ENCODE peak calls at places on chromosomes 13 and 19, in ten cellular contexts. N is endothelial cell of umbilical vein, H is adrenal gland, W is coronary artery, A is mucosa of descending colon, B is choroid plexus epithelial cell, S is keratinocyte, D is GM23338, M is Peyer's patch, G is bronchial epithelial cell. P is an unnamed sample.

GRCh38 chr19:56253737-56254136 is 18.8 kb upstream of the EDDM13 start:
- DNase-seq in N (peak; percentile 58), H (no peak), W (no peak), A (no peak), B (peak; percentile 82), S (peak; percentile 17), D (peak; percentile 46), M (no peak), G (peak; percentile 57), P (no peak)

GRCh38 chr13:40336228-40337221 is 329.9 kb downstream of the FOXO1 start:
- DNase-seq in N (no peak), H (no peak), W (no peak), A (no peak), B (no peak), S (no peak), D (no peak), M (no peak), G (no peak), P (peak; percentile 72)

GRCh38 chr19:50512999-50513745 is 541 bp downstream of the ASPDH start:
- DNase-seq in N (no peak), H (no peak), W (no peak), A (peak; percentile 35), B (no peak), S (no peak), D (no peak), M (no peak), G (no peak), P (no peak)

GRCh38 chr19:47378246-47378645 is 29.1 kb downstream of the DHX34 start:
- DNase-seq in N (no peak), H (no peak), W (no peak), A (no peak), B (no peak), S (no peak), D (no peak), M (no peak), G (no peak), P (no peak)

GRCh38 chr13:104106705-104107393 is 1040.6 kb upstream of the SLC10A2 start:
- DNase-seq in N (peak; percentile 91), H (no peak), W (no peak), A (no peak), B (peak; percentile 64), S (no peak), D (peak; percentile 28), M (no peak), G (peak; percentile 89), P (peak; percentile 22)

GRCh38 chr13:110136660-110137585 is 170.0 kb downstream of the COL4A1 start:
- DNase-seq in N (no peak), H (no peak), W (peak; percentile 73), A (no peak), B (no peak), S (no peak), D (peak; percentile 48), M (no peak), G (no peak), P (no peak)

GRCh38 chr13:43113603-43114002 is 90.2 kb downstream of the DNAJC15 start:
- DNase-seq in N (no peak), H (no peak), W (no peak), A (no peak), B (peak; percentile 23), S (no peak), D (no peak), M (no peak), G (no peak), P (no peak)

GRCh38 chr19:39264306-39265290 is 3.6 kb upstream of the IFNL2 start:
- DNase-seq in N (no peak), H (no peak), W (no peak), A (no peak), B (no peak), S (no peak), D (peak; percentile 67), M (peak; percentile 13), G (no peak), P (no peak)

GRCh38 chr19:35150445-35150844 is 4.1 kb upstream of the FXYD5 start:
- DNase-seq in N (no peak), H (no peak), W (no peak), A (no peak), B (no peak), S (no peak), D (no peak), M (no peak), G (no peak), P (no peak)

GRCh38 chr13:45280751-45281634 is 60.0 kb downstream of the TPT1 start:
- DNase-seq in N (peak; percentile 79), H (peak; percentile 89), W (no peak), A (peak; percentile 60), B (peak; percentile 88), S (peak; percentile 28), D (peak; percentile 77), M (no peak), G (peak; percentile 83), P (peak; percentile 79)

GRCh38 chr19:15123900-15124299 is 16.7 kb downstream of the SYDE1 start:
- DNase-seq in N (no peak), H (peak; percentile 94), W (peak; percentile 81), A (no peak), B (no peak), S (no peak), D (no peak), M (no peak), G (no peak), P (peak; percentile 78)
- H3K4me3 ChIP-seq in N (no peak overlapping the region), H (peak overlapping the region; percentile 62), W (peak overlapping the region; percentile 90), A (no peak overlapping the region), B (no peak overlapping the region), S (no peak overlapping the region), D (peak overlapping the region; percentile 85), M (peak overlapping the region; percentile 88), G (no peak overlapping the region), P (no peak overlapping the region)

GRCh38 chr19:17266026-17266425 is 1.2 kb upstream of the BABAM1 start:
- DNase-seq in N (no peak), H (no peak), W (no peak), A (no peak), B (no peak), S (no peak), D (no peak), M (no peak), G (no peak), P (no peak)

GRCh38 chr19:17262557-17262956 is 2.0 kb downstream of the USHBP1 start:
- DNase-seq in N (no peak), H (no peak), W (no peak), A (no peak), B (no peak), S (no peak), D (no peak), M (no peak), G (no peak), P (no peak)

GRCh38 chr19:17263712-17264640 is 569 bp downstream of the USHBP1 start:
- DNase-seq in N (no peak), H (no peak), W (no peak), A (no peak), B (no peak), S (no peak), D (no peak), M (no peak), G (no peak), P (no peak)

GRCh38 chr19:17266589-17266974 is 661 bp upstream of the BABAM1 start:
- DNase-seq in N (no peak), H (no peak), W (no peak), A (no peak), B (no peak), S (no peak), D (peak; percentile 38), M (no peak), G (no peak), P (no peak)

DNA sequence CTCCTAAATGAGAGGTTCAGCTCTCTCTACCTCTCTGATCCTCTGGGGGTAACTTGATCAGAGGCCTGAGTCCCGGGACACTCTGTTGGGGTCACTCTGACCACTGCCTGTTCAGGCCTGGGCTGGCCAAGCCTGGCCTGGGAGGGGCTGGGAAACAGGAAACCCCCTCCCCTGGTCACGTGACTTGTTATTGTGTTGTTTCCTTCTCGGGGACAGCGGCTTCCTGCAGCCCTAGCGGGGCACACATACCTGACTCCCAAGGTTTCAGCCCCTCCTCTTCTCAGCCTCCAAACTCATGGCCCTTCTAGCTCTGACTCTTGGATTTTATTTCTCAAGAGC is at the start of gene USHBP1:
- DNase-seq in N (peak; percentile 86), H (peak; percentile 74), W (no peak), A (no peak), B (no peak), S (no peak), D (peak; percentile 93), M (peak; percentile 18), G (no peak), P (no peak)
- H3K4me3 ChIP-seq in N (peak within 1 kb of the TSS; percentile 9), H (peak within 1 kb of the TSS; percentile 44), W (peak within 1 kb of the TSS; percentile 58), A (no peak within 1 kb of the TSS), B (no peak within 1 kb of the TSS), S (no peak within 1 kb of the TSS), D (peak within 1 kb of the TSS; percentile 20), M (peak within 1 kb of the TSS; percentile 32), G (no peak within 1 kb of the TSS), P (no peak within 1 kb of the TSS)

DNA sequence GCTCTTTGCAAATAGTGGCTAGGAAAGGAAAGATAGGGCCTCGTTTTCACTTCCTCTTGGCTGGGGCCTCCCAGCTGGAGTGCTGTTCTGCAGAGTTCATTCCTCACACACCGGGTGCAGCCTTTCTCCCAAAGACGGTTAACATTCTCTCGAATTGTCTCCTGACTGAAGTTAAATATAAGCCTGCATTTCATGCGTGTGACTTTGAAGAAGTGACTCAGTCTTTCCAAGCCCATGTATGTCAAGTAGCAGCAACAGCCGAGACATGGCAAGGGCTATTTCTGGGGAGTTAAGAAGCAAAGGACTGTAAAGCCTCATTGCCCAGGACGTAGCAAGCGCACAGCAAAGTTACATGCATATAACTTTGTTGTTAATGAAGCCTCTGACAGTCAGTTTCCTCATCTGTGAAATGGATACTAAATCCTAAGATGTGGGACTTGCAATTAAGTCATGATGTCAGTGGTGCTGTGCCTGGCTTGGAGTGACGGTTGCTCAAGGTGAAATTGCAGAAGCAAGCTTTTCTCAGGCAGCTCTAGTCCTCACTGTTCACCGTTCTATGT is 502.4 kb downstream of the MYO16 start:
- DNase-seq in N (no peak), H (no peak), W (no peak), A (no peak), B (peak; percentile 91), S (no peak), D (peak; percentile 24), M (no peak), G (no peak), P (no peak)
- H3K4me3 ChIP-seq in N (no peak overlapping the region), H (no peak overlapping the region), W (no peak overlapping the region), A (no peak overlapping the region), B (no peak overlapping the region), S (no peak overlapping the region), D (no peak overlapping the region), M (no peak overlapping the region), G (no peak overlapping the region), P (no peak overlapping the region)

GRCh38 chr13:41402695-41403511 is 54.4 kb upstream of the RGCC start:
- DNase-seq in N (no peak), H (no peak), W (no peak), A (no peak), B (no peak), S (no peak), D (peak; percentile 56), M (no peak), G (peak; percentile 33), P (no peak)

GRCh38 chr13:41401371-41401770 is 56.0 kb upstream of the RGCC start:
- DNase-seq in N (no peak), H (no peak), W (no peak), A (no peak), B (no peak), S (no peak), D (peak; percentile 64), M (no peak), G (no peak), P (no peak)

GRCh38 chr13:41403983-41404382 is 53.4 kb upstream of the RGCC start:
- DNase-seq in N (no peak), H (no peak), W (no peak), A (no peak), B (no peak), S (no peak), D (no peak), M (no peak), G (no peak), P (no peak)

GRCh38 chr13:41398494-41399190 is 58.7 kb upstream of the RGCC start:
- DNase-seq in N (no peak), H (no peak), W (no peak), A (no peak), B (peak; percentile 13), S (no peak), D (no peak), M (no peak), G (no peak), P (no peak)
- H3K4me3 ChIP-seq in N (no peak overlapping the region), H (no peak overlapping the region), W (no peak overlapping the region), A (no peak overlapping the region), B (no peak overlapping the region), S (no peak overlapping the region), D (no peak overlapping the region), M (no peak overlapping the region), G (no peak overlapping the region), P (no peak overlapping the region)

P was measured in body of pancreas.